ENCODE peak calls at places on chromosomes 3 and 15, in eight cellular contexts. One of them, this sample, is unnamed.

GRCh38 chr3:196117809-196118208 is 35.9 kb upstream of the TFRC start:
- DNase-seq in tibial nerve: no peak
- DNase-seq in CD4-positive, alpha-beta memory T cell: no peak
- DNase-seq in H1: no peak
- DNase-seq in tibial artery: no peak
- DNase-seq in sigmoid colon: no peak
- DNase-seq in uterus: no peak
- DNase-seq in mucosa of descending colon: no peak
- DNase-seq in this sample: no peak

GRCh38 chr3:56812749-56813655 is 11.3 kb upstream of the ARHGEF3 start:
- DNase-seq in sigmoid colon: no peak
- DNase-seq in tibial nerve: no peak
- DNase-seq in uterus: no peak
- DNase-seq in tibial artery: no peak
- DNase-seq in mucosa of descending colon: no peak
- DNase-seq in H1: no peak
- DNase-seq in CD4-positive, alpha-beta memory T cell: no peak
- DNase-seq in this sample: no peak

GRCh38 chr3:105700575-105700974 is 168.2 kb downstream of the CBLB start:
- DNase-seq in H1: no peak
- DNase-seq in tibial artery: no peak
- DNase-seq in mucosa of descending colon: no peak
- DNase-seq in uterus: no peak
- DNase-seq in tibial nerve: no peak
- DNase-seq in sigmoid colon: no peak
- DNase-seq in CD4-positive, alpha-beta memory T cell: no peak
- DNase-seq in this sample: no peak

GRCh38 chr3:172635588-172635987 is 75.3 kb downstream of the NCEH1 start:
- DNase-seq in H1: no peak
- DNase-seq in mucosa of descending colon: no peak
- DNase-seq in tibial artery: no peak
- DNase-seq in sigmoid colon: no peak
- DNase-seq in tibial nerve: no peak
- DNase-seq in uterus: no peak
- DNase-seq in CD4-positive, alpha-beta memory T cell: no peak
- DNase-seq in this sample: no peak

GRCh38 chr15:85793641-85794597 is 806 bp downstream of the KLHL25 start:
- DNase-seq in uterus: peak; percentile 36
- DNase-seq in mucosa of descending colon: peak; percentile 57
- DNase-seq in sigmoid colon: no peak
- DNase-seq in tibial artery: no peak
- DNase-seq in CD4-positive, alpha-beta memory T cell: peak; percentile 41
- DNase-seq in tibial nerve: no peak
- DNase-seq in H1: no peak
- DNase-seq in this sample: peak; percentile 77

GRCh38 chr3:136960838-136961836 is 3.4 kb downstream of the IL20RB start:
- DNase-seq in uterus: no peak
- DNase-seq in tibial artery: no peak
- DNase-seq in sigmoid colon: no peak
- DNase-seq in H1: no peak
- DNase-seq in CD4-positive, alpha-beta memory T cell: no peak
- DNase-seq in mucosa of descending colon: no peak
- DNase-seq in tibial nerve: no peak
- DNase-seq in this sample: no peak

GRCh38 chr3:66572938-66573710 is 72.3 kb upstream of the LRIG1 start:
- DNase-seq in sigmoid colon: no peak
- DNase-seq in tibial artery: no peak
- DNase-seq in uterus: no peak
- DNase-seq in CD4-positive, alpha-beta memory T cell: no peak
- DNase-seq in mucosa of descending colon: no peak
- DNase-seq in H1: peak; percentile 70
- DNase-seq in tibial nerve: no peak
- DNase-seq in this sample: no peak

GRCh38 chr3:43286115-43286885 is at the start of gene SNRK:
- DNase-seq in mucosa of descending colon: peak; percentile 93
- DNase-seq in tibial nerve: peak; percentile 79
- DNase-seq in CD4-positive, alpha-beta memory T cell: peak; percentile 97
- DNase-seq in H1: peak; percentile 44
- DNase-seq in sigmoid colon: peak; percentile 93
- DNase-seq in tibial artery: peak; percentile 92
- DNase-seq in uterus: peak; percentile 90
- DNase-seq in this sample: peak; percentile 97

GRCh38 chr15:64071931-64072765 is 21.5 kb downstream of the CIAO2A start:
- DNase-seq in tibial artery: no peak
- DNase-seq in mucosa of descending colon: no peak
- DNase-seq in CD4-positive, alpha-beta memory T cell: no peak
- DNase-seq in H1: no peak
- DNase-seq in uterus: no peak
- DNase-seq in sigmoid colon: no peak
- DNase-seq in tibial nerve: no peak
- DNase-seq in this sample: no peak

GRCh38 chr3:178289544-178290160 is 246.6 kb upstream of the KCNMB2 start:
- DNase-seq in uterus: peak; percentile 43
- DNase-seq in sigmoid colon: peak; percentile 80
- DNase-seq in mucosa of descending colon: peak; percentile 19
- DNase-seq in tibial nerve: no peak
- DNase-seq in tibial artery: no peak
- DNase-seq in CD4-positive, alpha-beta memory T cell: no peak
- DNase-seq in H1: no peak
- DNase-seq in this sample: peak; percentile 55

GRCh38 chr15:77094397-77095030 is 23.6 kb upstream of the TSPAN3 start:
- DNase-seq in CD4-positive, alpha-beta memory T cell: no peak
- DNase-seq in sigmoid colon: no peak
- DNase-seq in uterus: no peak
- DNase-seq in H1: no peak
- DNase-seq in tibial artery: no peak
- DNase-seq in tibial nerve: no peak
- DNase-seq in mucosa of descending colon: no peak
- DNase-seq in this sample: no peak

GRCh38 chr3:40387001-40387894 is at the start of gene ENTPD3:
- DNase-seq in tibial nerve: no peak
- DNase-seq in CD4-positive, alpha-beta memory T cell: peak; percentile 23
- DNase-seq in mucosa of descending colon: peak; percentile 51
- DNase-seq in uterus: no peak
- DNase-seq in tibial artery: no peak
- DNase-seq in sigmoid colon: no peak
- DNase-seq in H1: peak; percentile 36
- DNase-seq in this sample: peak; percentile 63

GRCh38 chr3:101037613-101038012 is 44.4 kb upstream of the ABI3BP start:
- DNase-seq in H1: no peak
- DNase-seq in CD4-positive, alpha-beta memory T cell: no peak
- DNase-seq in uterus: no peak
- DNase-seq in tibial artery: no peak
- DNase-seq in sigmoid colon: no peak
- DNase-seq in mucosa of descending colon: no peak
- DNase-seq in tibial nerve: no peak
- DNase-seq in this sample: no peak

GRCh38 chr15:95919460-95919859 is 411.0 kb upstream of the NR2F2 start:
- DNase-seq in H1: no peak
- DNase-seq in tibial nerve: no peak
- DNase-seq in sigmoid colon: no peak
- DNase-seq in CD4-positive, alpha-beta memory T cell: no peak
- DNase-seq in uterus: no peak
- DNase-seq in tibial artery: no peak
- DNase-seq in mucosa of descending colon: no peak
- DNase-seq in this sample: no peak

GRCh38 chr15:65550681-65551098 is 20.4 kb downstream of the HACD3 start:
- DNase-seq in tibial nerve: no peak
- DNase-seq in tibial artery: no peak
- DNase-seq in sigmoid colon: no peak
- DNase-seq in mucosa of descending colon: no peak
- DNase-seq in H1: no peak
- DNase-seq in CD4-positive, alpha-beta memory T cell: no peak
- DNase-seq in uterus: no peak
- DNase-seq in this sample: no peak

GRCh38 chr3:24639061-24639460 is 144.4 kb upstream of the THRB start:
- DNase-seq in sigmoid colon: no peak
- DNase-seq in CD4-positive, alpha-beta memory T cell: no peak
- DNase-seq in tibial nerve: no peak
- DNase-seq in H1: no peak
- DNase-seq in tibial artery: no peak
- DNase-seq in uterus: no peak
- DNase-seq in mucosa of descending colon: no peak
- DNase-seq in this sample: no peak
- H3K4me3 ChIP-seq in sigmoid colon: no peak overlapping the region
- H3K4me3 ChIP-seq in CD4-positive, alpha-beta memory T cell: no peak overlapping the region
- H3K4me3 ChIP-seq in tibial nerve: no peak overlapping the region
- H3K4me3 ChIP-seq in H1: no peak overlapping the region
- H3K4me3 ChIP-seq in tibial artery: no peak overlapping the region
- H3K4me3 ChIP-seq in uterus: no peak overlapping the region
- H3K4me3 ChIP-seq in mucosa of descending colon: no peak overlapping the region
- H3K4me3 ChIP-seq in this sample: no peak overlapping the region

GRCh38 chr3:186082150-186082549 is 26.7 kb downstream of the ETV5 start:
- DNase-seq in uterus: no peak
- DNase-seq in H1: no peak
- DNase-seq in tibial artery: no peak
- DNase-seq in sigmoid colon: no peak
- DNase-seq in tibial nerve: no peak
- DNase-seq in mucosa of descending colon: no peak
- DNase-seq in CD4-positive, alpha-beta memory T cell: no peak
- DNase-seq in this sample: no peak
- H3K4me1 ChIP-seq in uterus: no peaks in the 10 kb centered on the region
- H3K4me1 ChIP-seq in H1: peaks cover 4% of the 10 kb centered on the region
- H3K4me1 ChIP-seq in tibial artery: no peaks in the 10 kb centered on the region
- H3K4me1 ChIP-seq in sigmoid colon: no peaks in the 10 kb centered on the region
- H3K4me1 ChIP-seq in tibial nerve: no peaks in the 10 kb centered on the region
- H3K4me1 ChIP-seq in mucosa of descending colon: no peaks in the 10 kb centered on the region
- H3K4me1 ChIP-seq in CD4-positive, alpha-beta memory T cell: no peaks in the 10 kb centered on the region
- H3K4me1 ChIP-seq in this sample: no peaks in the 10 kb centered on the region

GRCh38 chr3:69090021-69090420 is 5.3 kb downstream of the ARL6IP5 start:
- DNase-seq in tibial nerve: no peak
- DNase-seq in CD4-positive, alpha-beta memory T cell: no peak
- DNase-seq in uterus: no peak
- DNase-seq in mucosa of descending colon: no peak
- DNase-seq in tibial artery: no peak
- DNase-seq in sigmoid colon: no peak
- DNase-seq in H1: no peak
- DNase-seq in this sample: no peak

GRCh38 chr3:69092030-69092513 is 7.3 kb downstream of the ARL6IP5 start:
- DNase-seq in mucosa of descending colon: no peak
- DNase-seq in H1: no peak
- DNase-seq in CD4-positive, alpha-beta memory T cell: peak; percentile 57
- DNase-seq in sigmoid colon: no peak
- DNase-seq in tibial artery: no peak
- DNase-seq in uterus: no peak
- DNase-seq in tibial nerve: no peak
- DNase-seq in this sample: no peak

GRCh38 chr3:69094467-69095205 is 9.9 kb downstream of the ARL6IP5 start:
- DNase-seq in H1: no peak
- DNase-seq in mucosa of descending colon: peak; percentile 12
- DNase-seq in tibial nerve: no peak
- DNase-seq in CD4-positive, alpha-beta memory T cell: no peak
- DNase-seq in uterus: no peak
- DNase-seq in tibial artery: no peak
- DNase-seq in sigmoid colon: no peak
- DNase-seq in this sample: no peak

GRCh38 chr3:69088033-69088432 is 3.3 kb downstream of the ARL6IP5 start:
- DNase-seq in uterus: no peak
- DNase-seq in CD4-positive, alpha-beta memory T cell: no peak
- DNase-seq in H1: no peak
- DNase-seq in sigmoid colon: no peak
- DNase-seq in tibial nerve: no peak
- DNase-seq in mucosa of descending colon: no peak
- DNase-seq in tibial artery: no peak
- DNase-seq in this sample: no peak

DNA sequence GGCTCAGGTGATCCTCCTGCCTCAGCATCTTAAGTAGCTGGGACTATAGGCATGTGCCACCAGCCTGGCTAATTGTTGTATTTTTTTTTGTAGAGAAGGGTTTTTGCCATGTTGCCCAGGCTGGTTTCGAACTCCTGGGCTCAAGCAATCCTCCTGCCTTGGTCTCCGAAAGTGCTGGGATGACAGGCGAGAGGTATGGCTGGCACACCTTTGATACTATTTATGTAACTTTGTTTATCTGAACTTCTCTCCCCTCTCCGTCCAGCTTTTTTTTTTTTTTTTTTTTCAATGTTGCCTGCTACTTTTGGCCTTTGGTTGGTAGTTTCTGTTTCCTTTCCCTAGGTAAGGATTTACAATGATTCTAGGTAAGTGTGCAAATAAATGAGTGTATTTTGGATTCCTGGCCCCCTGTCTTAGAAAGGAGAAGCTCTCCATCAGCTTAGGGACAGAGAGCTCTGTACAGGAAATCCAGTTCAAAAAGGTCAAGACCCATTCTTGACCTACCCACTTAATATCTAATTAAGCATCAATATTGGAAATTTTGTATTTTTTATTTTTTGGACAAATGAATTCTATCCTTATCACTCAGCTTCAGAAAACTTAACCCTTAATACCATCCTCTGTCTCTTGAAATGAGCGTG is 6.8 kb downstream of the ARL6IP5 start:
- DNase-seq in mucosa of descending colon: no peak
- DNase-seq in H1: no peak
- DNase-seq in tibial artery: no peak
- DNase-seq in tibial nerve: no peak
- DNase-seq in uterus: no peak
- DNase-seq in sigmoid colon: no peak
- DNase-seq in CD4-positive, alpha-beta memory T cell: no peak
- DNase-seq in this sample: no peak
- H3K4me3 ChIP-seq in mucosa of descending colon: no peak overlapping the region
- H3K4me3 ChIP-seq in H1: no peak overlapping the region
- H3K4me3 ChIP-seq in tibial artery: no peak overlapping the region
- H3K4me3 ChIP-seq in tibial nerve: no peak overlapping the region
- H3K4me3 ChIP-seq in uterus: no peak overlapping the region
- H3K4me3 ChIP-seq in sigmoid colon: no peak overlapping the region
- H3K4me3 ChIP-seq in CD4-positive, alpha-beta memory T cell: peak overlapping the region; percentile 36
- H3K4me3 ChIP-seq in this sample: no peak overlapping the region

GRCh38 chr3:17573396-17573795 is 169.0 kb downstream of the TBC1D5 start:
- DNase-seq in uterus: no peak
- DNase-seq in H1: no peak
- DNase-seq in sigmoid colon: no peak
- DNase-seq in CD4-positive, alpha-beta memory T cell: no peak
- DNase-seq in tibial nerve: no peak
- DNase-seq in tibial artery: no peak
- DNase-seq in mucosa of descending colon: no peak
- DNase-seq in this sample: no peak
- H3K4me1 ChIP-seq in uterus: no peaks in the 10 kb centered on the region
- H3K4me1 ChIP-seq in H1: no peaks in the 10 kb centered on the region
- H3K4me1 ChIP-seq in sigmoid colon: no peaks in the 10 kb centered on the region
- H3K4me1 ChIP-seq in CD4-positive, alpha-beta memory T cell: no peaks in the 10 kb centered on the region
- H3K4me1 ChIP-seq in tibial nerve: peaks cover 6% of the 10 kb centered on the region
- H3K4me1 ChIP-seq in tibial artery: no peaks in the 10 kb centered on the region
- H3K4me1 ChIP-seq in mucosa of descending colon: no peaks in the 10 kb centered on the region
- H3K4me1 ChIP-seq in this sample: no peaks in the 10 kb centered on the region

This sample was measured in right cardiac atrium.